ENCODE peak calls at places on chromosomes 13 and 19, in seven cellular contexts. J is psoas muscle; V is right cardiac atrium; A is lung microvascular endothelial cell; W is LoVo; O is naive thymus-derived CD4-positive, alpha-beta T cell; F is erythroblast. Q is an unnamed sample.

GRCh38 chr19:5090780-5091575 is 122.1 kb downstream of the KDM4B start:
- DNase-seq in J (no peak), V (peak; percentile 90), A (no peak), W (no peak), O (no peak), F (peak; percentile 96), Q (peak; percentile 56)

GRCh38 chr19:6516659-6517291 is 14.1 kb upstream of the TNFSF9 start:
- DNase-seq in J (peak; percentile 93), V (peak; percentile 96), A (peak; percentile 85), W (peak; percentile 87), O (peak; percentile 82), F (peak; percentile 79), Q (peak; percentile 89)

GRCh38 chr19:41449079-41449864 is 6.3 kb downstream of the ERICH4 start:
- DNase-seq in J (peak; percentile 79), V (peak; percentile 88), A (peak; percentile 83), W (peak; percentile 65), O (peak; percentile 55), F (peak; percentile 61), Q (peak; percentile 89)

GRCh38 chr19:34299576-34299975 is 45.2 kb downstream of the GARRE1 start:
- DNase-seq in J (no peak), V (no peak), A (no peak), W (no peak), O (no peak), F (no peak), Q (no peak)

GRCh38 chr13:77136902-77137420 is 110.0 kb upstream of the FBXL3 start:
- DNase-seq in J (no peak), V (no peak), A (no peak), W (no peak), O (no peak), F (no peak), Q (no peak)

GRCh38 chr13:114142640-114143490 is 10.4 kb upstream of the RASA3 start:
- DNase-seq in J (no peak), V (no peak), A (no peak), W (no peak), O (peak; percentile 93), F (peak; percentile 48), Q (no peak)

GRCh38 chr13:38814331-38814730 is 127.5 kb downstream of the FREM2 start:
- DNase-seq in J (no peak), V (no peak), A (no peak), W (peak; percentile 7), O (no peak), F (no peak), Q (no peak)

GRCh38 chr19:23283925-23284324 is 33.7 kb upstream of the ZNF724 start:
- DNase-seq in J (peak; percentile 26), V (peak; percentile 68), A (peak; percentile 54), W (no peak), O (peak; percentile 45), F (peak; percentile 53), Q (peak; percentile 43)

GRCh38 chr19:8367327-8368001 is 3.5 kb downstream of the ANGPTL4 start:
- DNase-seq in J (peak; percentile 96), V (peak; percentile 96), A (peak; percentile 87), W (peak; percentile 79), O (no peak), F (no peak), Q (peak; percentile 97)

GRCh38 chr19:6476155-6476895 is 5.3 kb downstream of the DENND1C start:
- DNase-seq in J (peak; percentile 65), V (no peak), A (peak; percentile 54), W (peak; percentile 69), O (peak; percentile 53), F (peak; percentile 36), Q (no peak)

GRCh38 chr19:8355631-8356402 is 8.1 kb upstream of the ANGPTL4 start:
- DNase-seq in J (peak; percentile 53), V (no peak), A (peak; percentile 62), W (peak; percentile 27), O (no peak), F (no peak), Q (peak; percentile 79)

GRCh38 chr13:98216135-98216565 is 39.1 kb upstream of the RNF113B start:
- DNase-seq in J (peak; percentile 50), V (peak; percentile 73), A (peak; percentile 68), W (peak; percentile 14), O (no peak), F (no peak), Q (peak; percentile 70)

GRCh38 chr13:110521946-110522345 is 39.6 kb downstream of the RAB20 start:
- DNase-seq in J (no peak), V (no peak), A (no peak), W (no peak), O (no peak), F (no peak), Q (no peak)

GRCh38 chr13:49791753-49792549 is 531 bp downstream of the KPNA3 start:
- DNase-seq in J (peak; percentile 49), V (peak; percentile 80), A (peak; percentile 56), W (peak; percentile 18), O (peak; percentile 45), F (peak; percentile 75), Q (peak; percentile 51)

Q was measured in heart left ventricle.